ENCODE peak calls at places on chromosomes 11 and 22, in ten cellular contexts. X, U, N, V, G, W, J, Q, E and P are unnamed samples.

GRCh38 chr11:114075891-114076441 is 16.5 kb downstream of the ZBTB16 start:
- DNase-seq in X (peak; percentile 24), U (no peak), N (peak; percentile 77), V (no peak), G (no peak), W (peak; percentile 24), J (no peak), Q (no peak), E (no peak), P (no peak)

GRCh38 chr11:17473071-17473744 is 3.4 kb downstream of the ABCC8 start:
- DNase-seq in X (peak; percentile 7), U (peak; percentile 44), N (no peak), V (no peak), G (no peak), W (no peak), J (no peak), Q (no peak), E (no peak), P (no peak)

GRCh38 chr11:120310875-120311274 is 14.2 kb upstream of the TLCD5 start:
- DNase-seq in X (no peak), U (no peak), N (no peak), V (no peak), G (no peak), W (no peak), J (no peak), Q (no peak), E (no peak), P (no peak)

GRCh38 chr11:117438371-117439000 is 110.8 kb downstream of the CEP164 start:
- DNase-seq in X (peak; percentile 26), U (no peak), N (no peak), V (no peak), G (no peak), W (no peak), J (no peak), Q (no peak), E (no peak), P (no peak)

GRCh38 chr11:65440831-65441499 is 18.4 kb downstream of the NEAT1 start:
- DNase-seq in X (peak; percentile 43), U (no peak), N (peak; percentile 66), V (no peak), G (no peak), W (no peak), J (no peak), Q (no peak), E (no peak), P (no peak)

GRCh38 chr11:26651916-26652315 is 69.9 kb downstream of the SLC5A12 start:
- DNase-seq in X (no peak), U (no peak), N (no peak), V (no peak), G (no peak), W (no peak), J (no peak), Q (no peak), E (no peak), P (no peak)

GRCh38 chr22:43550024-43550620 is 138.3 kb downstream of the MPPED1 start:
- DNase-seq in X (no peak), U (no peak), N (peak; percentile 19), V (no peak), G (no peak), W (no peak), J (no peak), Q (no peak), E (no peak), P (no peak)

GRCh38 chr22:25013634-25014033 is 61.1 kb downstream of the KIAA1671 start:
- DNase-seq in X (no peak), U (no peak), N (no peak), V (no peak), G (no peak), W (no peak), J (no peak), Q (no peak), E (no peak), P (no peak)

GRCh38 chr11:45811109-45811435 is 6.1 kb downstream of the SLC35C1 start:
- DNase-seq in X (no peak), U (no peak), N (peak; percentile 40), V (peak; percentile 74), G (no peak), W (no peak), J (no peak), Q (no peak), E (no peak), P (no peak)

GRCh38 chr11:3000032-3000961 is 8.2 kb upstream of the NAP1L4 start:
- DNase-seq in X (peak; percentile 60), U (peak; percentile 90), N (peak; percentile 94), V (peak; percentile 77), G (peak; percentile 70), W (no peak), J (no peak), Q (no peak), E (peak; percentile 91), P (no peak)
- H3K9me3 ChIP-seq in X (no peaks in the 10 kb centered on the region), U (no peaks in the 10 kb centered on the region), N (no peaks in the 10 kb centered on the region), V (no peaks in the 10 kb centered on the region), G (no peaks in the 10 kb centered on the region), W (no peaks in the 10 kb centered on the region), J (no peaks in the 10 kb centered on the region), Q (no peaks in the 10 kb centered on the region), E (no peaks in the 10 kb centered on the region), P (no peaks in the 10 kb centered on the region)

GRCh38 chr22:48496987-48497650 is 1330.6 kb downstream of the BRD1 start:
- DNase-seq in X (no peak), U (no peak), N (no peak), V (peak; percentile 81), G (peak; percentile 39), W (no peak), J (no peak), Q (no peak), E (peak; percentile 57), P (no peak)
- H3K9me3 ChIP-seq in X (peaks cover 17% of the 10 kb centered on the region), U (no peaks in the 10 kb centered on the region), N (no peaks in the 10 kb centered on the region), V (no peaks in the 10 kb centered on the region), G (no peaks in the 10 kb centered on the region), W (no peaks in the 10 kb centered on the region), J (no peaks in the 10 kb centered on the region), Q (no peaks in the 10 kb centered on the region), E (no peaks in the 10 kb centered on the region), P (no peaks in the 10 kb centered on the region)

GRCh38 chr11:2652857-2653643 is 46.7 kb downstream of the KCNQ1OT1 start:
- DNase-seq in X (no peak), U (no peak), N (no peak), V (no peak), G (no peak), W (no peak), J (no peak), Q (no peak), E (peak; percentile 22), P (no peak)
- H3K9me3 ChIP-seq in X (peaks cover 69% of the 10 kb centered on the region), U (peaks cover 53% of the 10 kb centered on the region), N (peaks cover 14% of the 10 kb centered on the region), V (peaks cover 18% of the 10 kb centered on the region), G (peaks cover 37% of the 10 kb centered on the region), W (peaks cover 24% of the 10 kb centered on the region), J (peaks cover 12% of the 10 kb centered on the region), Q (peaks cover 38% of the 10 kb centered on the region), E (no peaks in the 10 kb centered on the region), P (peaks cover 3% of the 10 kb centered on the region)

DNA sequence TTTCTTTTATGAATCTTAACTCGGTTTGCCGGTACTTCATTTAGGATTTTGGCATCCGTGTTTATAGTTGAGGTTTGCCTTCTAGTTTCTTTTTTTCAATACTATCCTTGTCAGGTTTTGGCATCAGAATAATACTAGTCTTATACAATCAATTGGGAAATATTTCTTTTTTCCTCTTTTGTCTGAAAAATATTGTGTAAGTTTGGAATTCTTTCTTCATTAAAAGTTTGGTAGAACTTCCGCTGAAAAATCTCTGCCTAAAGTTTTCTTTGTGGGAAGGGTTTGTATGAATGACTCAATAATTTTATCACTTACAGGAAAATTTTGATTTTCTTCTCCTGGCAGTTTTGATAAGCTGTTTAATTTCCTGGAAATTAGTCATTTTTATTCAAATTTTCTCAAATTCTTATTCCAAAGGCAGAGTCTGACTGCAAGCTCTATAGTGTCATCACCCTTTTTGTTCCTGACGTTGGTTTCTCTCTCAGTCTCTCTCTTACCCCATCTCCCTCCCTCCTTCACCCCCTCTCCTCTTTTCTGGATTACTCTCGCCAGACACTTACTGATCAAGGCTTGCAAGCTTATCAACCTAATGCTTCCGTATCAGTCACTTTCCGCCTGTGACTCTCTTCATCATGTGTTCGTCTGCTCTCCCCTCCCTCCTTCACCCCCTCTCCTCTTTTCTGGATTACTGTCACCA is 555.7 kb downstream of the TBC1D22A start:
- DNase-seq in X (no peak), U (no peak), N (no peak), V (no peak), G (no peak), W (no peak), J (no peak), Q (no peak), E (no peak), P (no peak)
- H3K9me3 ChIP-seq in X (peaks cover 2% of the 10 kb centered on the region), U (peaks cover 17% of the 10 kb centered on the region), N (peaks cover 13% of the 10 kb centered on the region), V (no peaks in the 10 kb centered on the region), G (peaks cover 18% of the 10 kb centered on the region), W (peaks cover 18% of the 10 kb centered on the region), J (no peaks in the 10 kb centered on the region), Q (no peaks in the 10 kb centered on the region), E (no peaks in the 10 kb centered on the region), P (peaks cover 5% of the 10 kb centered on the region)

DNA sequence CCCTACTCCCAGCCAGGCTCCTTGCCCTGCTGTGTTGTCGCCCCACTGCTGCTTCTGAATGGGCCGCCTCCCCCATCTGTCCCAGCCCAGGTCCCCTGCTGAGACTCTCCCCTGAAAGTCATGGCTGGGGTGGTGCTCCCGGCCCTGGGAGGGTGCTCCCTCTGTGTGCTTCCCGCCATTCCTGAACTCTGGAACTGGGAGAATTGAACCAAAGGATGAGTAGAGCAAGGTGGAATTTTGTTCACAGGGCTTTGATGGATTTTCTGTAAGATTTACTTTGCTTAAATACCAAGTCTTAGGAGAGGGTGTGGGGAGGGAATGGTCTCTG is 402 bp downstream of the APOBEC3G start:
- DNase-seq in X (no peak), U (no peak), N (no peak), V (no peak), G (no peak), W (no peak), J (no peak), Q (no peak), E (no peak), P (no peak)
- H3K9me3 ChIP-seq in X (no peaks in the 10 kb centered on the region), U (no peaks in the 10 kb centered on the region), N (no peaks in the 10 kb centered on the region), V (no peaks in the 10 kb centered on the region), G (no peaks in the 10 kb centered on the region), W (no peaks in the 10 kb centered on the region), J (no peaks in the 10 kb centered on the region), Q (no peaks in the 10 kb centered on the region), E (no peaks in the 10 kb centered on the region), P (no peaks in the 10 kb centered on the region)